ENCODE peak calls at places on chromosomes 16 and 17, in six cellular contexts. G is tibial artery, B is pancreas, Z is heart right ventricle, D is AG09309, M is astrocyte of the cerebellum. E is an unnamed sample.

GRCh38 chr17:65005858-65006257 is 50.7 kb downstream of the GNA13 start:
- DNase-seq in D (no peak), M (no peak), G (no peak), B (no peak), Z (no peak), E (no peak)

GRCh38 chr16:80807916-80808315 is 3.5 kb upstream of the CDYL2 start:
- DNase-seq in M (no peak), B (no peak), D (no peak), G (no peak), Z (no peak), E (no peak)

GRCh38 chr16:72371307-72372081 is 199.5 kb upstream of the PMFBP1 start:
- DNase-seq in Z (no peak), G (no peak), B (no peak), M (peak; percentile 23), D (peak; percentile 55), E (no peak)

GRCh38 chr16:51374346-51374745 is 223.3 kb upstream of the SALL1 start:
- DNase-seq in B (no peak), Z (no peak), D (peak; percentile 72), G (no peak), M (peak; percentile 86), E (peak; percentile 46)

GRCh38 chr17:81534157-81535006 is 6.2 kb downstream of the FSCN2 start:
- DNase-seq in M (no peak), B (no peak), D (no peak), Z (no peak), G (no peak), E (no peak)

GRCh38 chr17:7046127-7046724 is 2.3 kb upstream of the SLC16A11 start:
- DNase-seq in M (no peak), D (no peak), Z (no peak), G (no peak), B (peak; percentile 81), E (no peak)

GRCh38 chr17:155576-155975 is 18.2 kb downstream of the SCGB1C2 start:
- DNase-seq in M (no peak), D (no peak), B (peak; percentile 34), Z (no peak), G (no peak), E (no peak)

GRCh38 chr17:53844476-53845107 is 21.9 kb downstream of the KIF2B start:
- DNase-seq in D (no peak), B (no peak), M (no peak), Z (no peak), G (no peak), E (no peak)

GRCh38 chr17:879546-879945 is 97.4 kb downstream of the MRM3 start:
- DNase-seq in B (peak; percentile 80), Z (peak; percentile 83), D (no peak), M (peak; percentile 97), G (peak; percentile 67), E (no peak)

GRCh38 chr16:85162478-85163277 is 50.4 kb upstream of the CIBAR2 start:
- DNase-seq in M (no peak), D (no peak), G (peak; percentile 76), Z (peak; percentile 65), B (no peak), E (peak; percentile 65)

GRCh38 chr17:32523017-32523680 is 36.4 kb downstream of the CDK5R1 start:
- DNase-seq in D (no peak), Z (no peak), B (no peak), G (no peak), M (no peak), E (no peak)

GRCh38 chr16:85448557-85449194 is 164.4 kb upstream of the GSE1 start:
- DNase-seq in D (no peak), Z (no peak), M (no peak), G (no peak), B (peak; percentile 87), E (no peak)

GRCh38 chr16:77113835-77114234 is 77.2 kb upstream of the MON1B start:
- DNase-seq in Z (no peak), D (no peak), M (no peak), G (no peak), B (no peak), E (no peak)

GRCh38 chr16:52561910-52562741 is 15.2 kb upstream of the TOX3 start:
- DNase-seq in M (no peak), B (no peak), Z (no peak), G (no peak), D (no peak), E (no peak)

GRCh38 chr17:45777388-45777787 is 6.7 kb upstream of the CRHR1 start:
- DNase-seq in B (no peak), Z (no peak), G (no peak), M (no peak), D (no peak), E (no peak)

GRCh38 chr16:88306860-88307545 is 75.8 kb upstream of the ZNF469 start:
- DNase-seq in Z (no peak), D (peak; percentile 86), B (no peak), G (no peak), M (peak; percentile 92), E (peak; percentile 92)

GRCh38 chr16:57711-58110 is 4.1 kb downstream of the SNRNP25 start:
- DNase-seq in Z (no peak), M (no peak), G (no peak), D (no peak), B (no peak), E (no peak)

GRCh38 chr16:15746332-15746731 is 96.3 kb downstream of the NDE1 start:
- DNase-seq in B (no peak), Z (no peak), G (no peak), D (no peak), M (no peak), E (no peak)

GRCh38 chr16:9357829-9358228 is 266.4 kb downstream of the HAPSTR1 start:
- DNase-seq in D (no peak), G (no peak), Z (no peak), B (no peak), M (no peak), E (no peak)

GRCh38 chr16:87098361-87098760 is 218.8 kb downstream of the C16orf95 start:
- DNase-seq in D (no peak), B (peak; percentile 64), M (no peak), Z (no peak), G (no peak), E (no peak)

GRCh38 chr17:64147110-64148016 is 17.4 kb upstream of the ERN1 start:
- DNase-seq in Z (no peak), D (no peak), G (no peak), B (no peak), M (no peak), E (no peak)

GRCh38 chr17:5035356-5035755 is at the start of gene SLC52A1:
- DNase-seq in M (no peak), B (no peak), Z (no peak), D (no peak), G (no peak), E (no peak)

GRCh38 chr17:77461277-77462057 is 320.7 kb downstream of the SEC14L1 start:
- DNase-seq in G (no peak), D (no peak), Z (no peak), M (no peak), B (no peak), E (no peak)

GRCh38 chr17:74850914-74851313 is 8.8 kb downstream of the GRIN2C start:
- DNase-seq in B (no peak), D (no peak), Z (no peak), G (no peak), M (no peak), E (no peak)

GRCh38 chr17:81294512-81295030 is 536 bp downstream of the SLC38A10 start:
- DNase-seq in Z (peak; percentile 53), M (no peak), D (no peak), B (peak; percentile 76), G (peak; percentile 30), E (no peak)

GRCh38 chr17:42337442-42337841 is 49.1 kb downstream of the STAT5A start:
- DNase-seq in G (no peak), B (no peak), D (peak; percentile 96), Z (no peak), M (no peak), E (peak; percentile 58)

GRCh38 chr17:41690497-41690896 is 1.8 kb downstream of the EIF1 start:
- DNase-seq in B (no peak), G (no peak), M (no peak), D (no peak), Z (no peak), E (no peak)

GRCh38 chr16:68935008-68935407 is 91.7 kb downstream of the TANGO6 start:
- DNase-seq in Z (no peak), B (no peak), M (no peak), G (no peak), D (no peak), E (no peak)

GRCh38 chr16:75921281-75921680 is 195.0 kb upstream of the CPHXL start:
- DNase-seq in G (no peak), Z (no peak), M (no peak), D (no peak), B (no peak), E (no peak)

GRCh38 chr16:75288596-75289120 is 37.2 kb upstream of the BCAR1 start:
- DNase-seq in D (no peak), Z (peak; percentile 18), B (no peak), G (no peak), M (no peak), E (no peak)

DNA sequence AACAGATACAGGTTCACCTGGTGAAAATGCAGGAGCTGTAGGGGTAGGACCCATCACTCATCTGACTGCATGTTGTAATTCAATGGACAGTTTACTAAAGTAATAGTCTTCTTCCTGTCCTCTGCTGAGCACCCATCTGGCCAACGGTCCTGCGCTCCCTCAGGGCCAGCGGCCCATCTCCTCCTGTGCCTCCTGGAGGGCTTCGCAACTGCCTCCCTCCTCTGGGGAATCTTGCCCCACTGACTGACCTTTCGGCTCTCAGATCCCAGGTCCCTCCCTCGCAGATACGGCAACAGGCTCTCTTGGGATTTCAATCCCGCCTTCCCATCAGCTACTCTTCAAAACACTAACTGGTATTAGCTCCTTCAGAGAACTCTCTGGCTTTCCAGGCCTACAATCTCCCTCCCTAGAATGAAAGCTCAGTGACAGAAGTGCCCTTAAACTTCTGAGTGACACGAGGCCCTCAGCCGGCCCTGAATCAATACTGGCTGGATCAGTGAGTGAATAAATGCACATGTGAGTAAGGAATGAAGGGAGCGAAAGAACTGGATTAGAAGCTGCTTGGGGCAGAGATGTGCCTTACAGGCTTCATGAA is 1.3 kb downstream of the PEMT start:
- DNase-seq in Z (no peak), D (no peak), B (no peak), M (no peak), G (no peak), E (no peak)
- H3K4me3 ChIP-seq in Z (peak overlapping the region; percentile 81), D (peak overlapping the region; percentile 81), B (peak overlapping the region; percentile 73), M (peak overlapping the region; percentile 81), G (peak overlapping the region; percentile 69), E (peak overlapping the region; percentile 81)

GRCh38 chr17:56779898-56780777 is 53.6 kb downstream of the C17orf67 start:
- DNase-seq in B (peak; percentile 96), M (no peak), D (no peak), G (peak; percentile 58), Z (peak; percentile 77), E (peak; percentile 13)
- H3K4me3 ChIP-seq in B (peak overlapping the region; percentile 34), M (peak overlapping the region; percentile 22), D (peak overlapping the region; percentile 31), G (peak overlapping the region; percentile 39), Z (peak overlapping the region; percentile 39), E (peak overlapping the region; percentile 51)

GRCh38 chr16:2216330-2216729 is 1.7 kb upstream of the PGP start:
- DNase-seq in B (no peak), D (no peak), M (no peak), G (no peak), Z (no peak), E (no peak)
- H3K4me3 ChIP-seq in B (no peak overlapping the region), D (no peak overlapping the region), M (no peak overlapping the region), G (no peak overlapping the region), Z (no peak overlapping the region), E (no peak overlapping the region)

DNA sequence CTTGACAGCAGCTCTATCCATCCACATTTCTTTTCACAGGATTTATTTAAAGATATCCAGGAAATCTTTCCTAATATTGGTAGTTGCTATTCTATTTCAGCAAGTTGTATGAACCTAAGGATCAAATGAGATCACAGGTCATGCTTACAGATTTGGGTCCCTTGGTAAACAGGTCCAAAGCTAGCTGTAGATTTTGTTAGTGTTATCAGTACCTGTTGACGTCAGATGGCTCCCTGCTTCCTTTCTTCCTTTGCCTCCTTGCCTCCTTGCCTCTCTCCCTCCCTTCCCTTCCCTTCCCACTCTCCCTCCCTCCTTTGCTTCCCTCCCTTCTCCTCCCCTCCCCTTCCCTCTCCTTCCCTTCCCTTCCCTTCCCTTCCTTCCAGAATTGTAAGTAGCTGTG is 76.6 kb downstream of the EFCAB13 start:
- DNase-seq in G (no peak), B (no peak), D (no peak), M (no peak), Z (no peak), E (no peak)
- H3K4me3 ChIP-seq in G (no peak overlapping the region), B (no peak overlapping the region), D (no peak overlapping the region), M (no peak overlapping the region), Z (no peak overlapping the region), E (no peak overlapping the region)

E was measured in AG04450.